ENCODE peak calls at places on chromosomes 4 and X, in eight cellular contexts. J is mesendoderm, Q is dorsolateral prefrontal cortex, X is WERI-Rb-1, N is cardiac muscle cell, T is AG04450, W is upper lobe of right lung, C is gastrocnemius medialis. I is an unnamed sample.

GRCh38 chr4:125321709-125322362 is 7.1 kb downstream of the FAT4 start:
- DNase-seq in T (no peak), X (no peak), Q (no peak), N (no peak), J (no peak), C (no peak), W (no peak), I (no peak)

GRCh38 chrX:16316336-16316735 is 149.1 kb downstream of the MAGEB17 start:
- DNase-seq in W (no peak), X (no peak), C (no peak), N (no peak), T (no peak), Q (no peak), J (no peak), I (no peak)

GRCh38 chr4:117596917-117597316 is 437.4 kb upstream of the NDST3 start:
- DNase-seq in X (no peak), W (no peak), N (no peak), T (no peak), J (no peak), Q (no peak), C (no peak), I (no peak)

GRCh38 chr4:151417164-151417571 is 8.2 kb downstream of the FHIP1A start:
- DNase-seq in W (no peak), X (no peak), Q (no peak), C (no peak), J (peak), T (no peak), N (no peak), I (no peak)

GRCh38 chrX:75278991-75279390 is 5.1 kb downstream of the UPRT start:
- DNase-seq in T (no peak), J (peak), X (no peak), Q (no peak), W (no peak), N (no peak), C (no peak), I (no peak)

GRCh38 chrX:57573754-57574153 is 18.1 kb upstream of the ZXDB start:
- DNase-seq in Q (no peak), T (no peak), X (no peak), W (no peak), C (no peak), N (peak), J (peak), I (no peak)

GRCh38 chr4:174292473-174292872 is 8.8 kb downstream of the CEP44 start:
- DNase-seq in N (no peak), T (no peak), X (no peak), Q (no peak), C (no peak), J (no peak), W (no peak), I (no peak)

GRCh38 chrX:37986893-37987292 is 19.5 kb upstream of the SYTL5 start:
- DNase-seq in Q (no peak), C (no peak), J (no peak), X (no peak), W (no peak), N (no peak), T (no peak), I (no peak)

GRCh38 chr4:186725422-186726149 is 1.9 kb upstream of the FAT1 start:
- DNase-seq in Q (peak), T (peak), C (no peak), X (no peak), N (peak), W (peak), J (peak), I (peak)

GRCh38 chrX:10055430-10055829 is 88.3 kb downstream of the CLDN34 start:
- DNase-seq in C (no peak), N (no peak), Q (no peak), J (no peak), W (no peak), T (no peak), X (no peak), I (no peak)

GRCh38 chr4:182647901-182648300 is 269.3 kb downstream of the DCTD start:
- DNase-seq in X (no peak), W (no peak), Q (no peak), T (no peak), J (peak), N (no peak), C (no peak), I (no peak)

GRCh38 chrX:65697915-65698796 is 30.7 kb downstream of the MSN start:
- DNase-seq in X (no peak), N (no peak), C (no peak), T (no peak), Q (no peak), W (peak), J (peak), I (peak)

GRCh38 chr4:7828011-7828720 is 111.5 kb downstream of the AFAP1 start:
- DNase-seq in Q (no peak), N (no peak), J (peak), C (peak), X (no peak), W (no peak), T (peak), I (peak)

GRCh38 chr4:33171873-33172550 is 2451.8 kb downstream of the PCDH7 start:
- DNase-seq in Q (no peak), C (no peak), T (no peak), J (no peak), W (no peak), X (no peak), N (no peak), I (no peak)

GRCh38 chr4:163755013-163755412 is 260.5 kb downstream of the TMA16 start:
- DNase-seq in N (no peak), Q (no peak), T (no peak), C (no peak), W (no peak), X (peak), J (peak), I (no peak)

GRCh38 chr4:99863-100262 is 24.4 kb upstream of the ZNF718 start:
- DNase-seq in Q (no peak), W (no peak), C (no peak), X (no peak), T (no peak), J (peak), N (no peak), I (no peak)

GRCh38 chr4:80989921-80990544 is 40.5 kb upstream of the BMP3 start:
- DNase-seq in X (peak), Q (no peak), W (no peak), J (peak), T (peak), C (no peak), N (peak), I (no peak)

GRCh38 chr4:83356899-83357661 is 22.4 kb upstream of the HPSE start:
- DNase-seq in X (no peak), C (no peak), W (no peak), Q (no peak), J (peak), T (peak), N (no peak), I (no peak)

GRCh38 chr4:107147864-107148263 is 111.8 kb upstream of the DKK2 start:
- DNase-seq in Q (no peak), T (no peak), X (no peak), C (no peak), J (no peak), N (no peak), W (no peak), I (no peak)

GRCh38 chrX:97215166-97215565 is 331.5 kb downstream of the RPA4 start:
- DNase-seq in Q (no peak), J (no peak), N (no peak), W (no peak), T (peak), X (no peak), C (no peak), I (no peak)

GRCh38 chr4:173211838-173212237 is 43.2 kb downstream of the GALNT7 start:
- DNase-seq in N (peak), J (peak), Q (no peak), C (no peak), T (no peak), X (no peak), W (no peak), I (no peak)

GRCh38 chrX:132226169-132226568 is 6.9 kb upstream of the RAP2C start:
- DNase-seq in Q (no peak), J (no peak), C (no peak), N (no peak), W (no peak), T (no peak), X (no peak), I (no peak)

GRCh38 chr4:146640459-146641061 is 1.9 kb downstream of the POU4F2 start:
- DNase-seq in T (no peak), C (no peak), J (no peak), X (no peak), Q (no peak), W (no peak), N (no peak), I (no peak)

GRCh38 chrX:107708762-107709161 is 66.8 kb downstream of the TSC22D3 start:
- DNase-seq in C (no peak), J (no peak), Q (no peak), W (no peak), T (peak), X (no peak), N (no peak), I (no peak)

GRCh38 chr4:81255524-81255923 is 40.5 kb upstream of the PRKG2 start:
- DNase-seq in X (no peak), C (no peak), N (no peak), J (no peak), T (peak), Q (no peak), W (no peak), I (no peak)

GRCh38 chrX:74923942-74924448 is 1.3 kb downstream of the NEXMIF start:
- DNase-seq in T (no peak), C (no peak), Q (peak), N (peak), X (no peak), J (peak), W (peak), I (no peak)

GRCh38 chr4:4502694-4503311 is 39.0 kb downstream of the STX18 start:
- DNase-seq in W (no peak), Q (no peak), J (peak), X (no peak), C (no peak), T (no peak), N (no peak), I (no peak)

GRCh38 chr4:24850669-24851068 is 55.3 kb downstream of the SOD3 start:
- DNase-seq in T (peak), J (peak), N (no peak), X (peak), Q (no peak), W (no peak), C (peak), I (peak)

GRCh38 chrX:1108451-1109445 is 103.7 kb downstream of the CRLF2 start:
- DNase-seq in N (peak), C (no peak), Q (no peak), W (peak), T (no peak), X (no peak), J (peak), I (no peak)

GRCh38 chrX:153956044-153956907 is 11.8 kb upstream of the RENBP start:
- DNase-seq in N (no peak), T (no peak), C (no peak), J (no peak), X (no peak), Q (no peak), W (no peak), I (peak)

GRCh38 chrX:129058405-129058804 is 464.9 kb downstream of the SMARCA1 start:
- DNase-seq in T (no peak), N (no peak), X (no peak), C (no peak), J (no peak), W (no peak), Q (no peak), I (no peak)

GRCh38 chr4:4651811-4652609 is 110.2 kb upstream of the STX18 start:
- DNase-seq in W (no peak), T (no peak), X (peak), N (no peak), C (no peak), J (peak), Q (no peak), I (no peak)

GRCh38 chrX:63657821-63658220 is 127.2 kb downstream of the ARHGEF9 start:
- DNase-seq in X (no peak), Q (no peak), T (peak), J (peak), W (peak), C (no peak), N (peak), I (peak)

GRCh38 chrX:148298737-148299136 is 201.7 kb upstream of the AFF2 start:
- DNase-seq in N (no peak), C (no peak), T (no peak), X (no peak), Q (no peak), W (no peak), J (no peak), I (no peak)

GRCh38 chr4:73693816-73694215 is 46.6 kb upstream of the CXCL8 start:
- DNase-seq in Q (no peak), J (no peak), W (no peak), C (no peak), X (no peak), T (no peak), N (no peak), I (no peak)

GRCh38 chr4:125735107-125735506 is 420.4 kb downstream of the FAT4 start:
- DNase-seq in X (no peak), C (no peak), Q (no peak), J (peak), W (no peak), T (peak), N (peak), I (peak)

GRCh38 chr4:81676552-81676951 is 204.8 kb upstream of the RASGEF1B start:
- DNase-seq in W (no peak), T (no peak), N (no peak), Q (no peak), X (no peak), J (no peak), C (no peak), I (no peak)

GRCh38 chr4:145734051-145734450 is 54.1 kb downstream of the C4orf51 start:
- DNase-seq in Q (no peak), C (no peak), J (peak), N (no peak), W (no peak), T (no peak), X (no peak), I (no peak)

GRCh38 chr4:6267573-6267972 is 2.1 kb upstream of the WFS1 start:
- DNase-seq in C (no peak), T (no peak), N (no peak), X (no peak), Q (no peak), J (no peak), W (no peak), I (no peak)

DNA sequence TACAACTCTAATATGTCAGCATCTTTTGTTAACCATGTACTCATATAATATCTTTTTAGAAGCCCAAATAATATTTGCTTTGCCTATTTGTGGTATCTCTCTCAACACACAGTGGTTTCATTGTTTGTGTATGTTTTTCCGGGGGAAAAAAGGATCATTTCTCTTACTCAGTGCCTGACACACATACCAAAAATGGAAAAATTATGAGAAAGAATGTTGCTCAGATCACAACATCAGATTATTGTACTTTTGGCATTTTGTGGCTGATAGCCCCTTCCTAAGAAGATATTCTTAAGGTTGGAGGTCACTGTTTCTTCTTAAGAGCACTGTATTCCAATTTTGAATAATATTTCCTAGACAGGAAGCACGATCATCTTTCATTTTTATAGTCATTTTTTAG is 93.6 kb downstream of the PDLIM5 start:
- DNase-seq in W (no peak), Q (no peak), X (no peak), C (no peak), T (no peak), N (no peak), J (no peak), I (no peak)
- H3K27ac ChIP-seq in W (no peak), Q (no peak), X (no peak), C (peak), T (no peak), N (peak), J (no peak), I (peak)

GRCh38 chr4:54064317-54065275 is at the start of gene CHIC2:
- DNase-seq in J (peak), N (peak), X (peak), W (peak), C (peak), T (peak), Q (peak), I (peak)

GRCh38 chr4:54062392-54062791 is 2.0 kb downstream of the CHIC2 start:
- DNase-seq in J (no peak), X (no peak), T (no peak), W (no peak), N (no peak), Q (no peak), C (no peak), I (no peak)

GRCh38 chr4:54061873-54062272 is 2.5 kb downstream of the CHIC2 start:
- DNase-seq in W (no peak), X (no peak), Q (no peak), C (no peak), J (no peak), N (no peak), T (no peak), I (no peak)

GRCh38 chr4:54063737-54064316 is 578 bp downstream of the CHIC2 start:
- DNase-seq in W (peak), Q (no peak), C (no peak), N (peak), X (peak), T (no peak), J (peak), I (peak)

DNA sequence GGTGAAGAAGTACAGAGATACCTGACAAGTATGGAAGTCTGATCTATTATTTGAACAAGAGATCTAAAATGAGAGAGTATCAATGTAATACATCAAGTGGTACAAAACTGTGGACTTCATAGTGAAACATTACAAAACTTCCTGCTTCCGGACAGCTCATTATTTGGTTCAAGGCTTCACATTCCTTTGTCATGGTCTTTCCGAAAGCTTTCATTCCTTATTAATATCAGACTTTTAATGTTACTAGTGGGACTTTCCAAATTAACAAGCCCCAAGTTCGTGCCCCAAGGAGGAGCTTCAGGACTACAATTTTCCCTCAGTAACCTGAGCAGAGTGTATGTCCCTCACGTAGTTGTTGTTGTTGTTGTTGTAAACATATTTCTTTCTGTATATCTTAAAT is 1.2 kb downstream of the CHIC2 start:
- DNase-seq in T (no peak), J (no peak), W (no peak), C (no peak), X (no peak), N (no peak), Q (no peak), I (no peak)
- H3K27ac ChIP-seq in T (peak), J (no peak), W (peak), C (peak), X (no peak), N (peak), Q (peak), I (peak)

GRCh38 chr4:88818650-88819470 is 121.2 kb upstream of the NAP1L5 start:
- DNase-seq in Q (peak), J (peak), C (no peak), T (peak), N (peak), X (peak), W (no peak), I (peak)

GRCh38 chr4:88822034-88822433 is 124.4 kb upstream of the NAP1L5 start:
- DNase-seq in Q (no peak), C (no peak), J (no peak), W (no peak), N (no peak), X (no peak), T (no peak), I (no peak)

GRCh38 chr4:88823058-88823919 is 125.7 kb upstream of the NAP1L5 start:
- DNase-seq in C (peak), J (peak), Q (peak), X (peak), N (peak), W (peak), T (peak), I (peak)

GRCh38 chr4:88817740-88818139 is 120.1 kb upstream of the NAP1L5 start:
- DNase-seq in C (no peak), Q (no peak), N (no peak), J (no peak), W (no peak), X (no peak), T (no peak), I (no peak)

GRCh38 chr4:88820723-88821368 is 123.2 kb upstream of the NAP1L5 start:
- DNase-seq in T (no peak), Q (no peak), W (no peak), X (no peak), N (no peak), C (no peak), J (no peak), I (no peak)
- H3K27ac ChIP-seq in T (no peak), Q (peak), W (peak), X (no peak), N (peak), C (peak), J (no peak), I (peak)

GRCh38 chr4:166913926-166914325 is 320.4 kb downstream of the SPOCK3 start:
- DNase-seq in C (no peak), J (no peak), T (no peak), N (no peak), W (no peak), X (no peak), Q (no peak), I (no peak)
- H3K27ac ChIP-seq in C (no peak), J (no peak), T (no peak), N (no peak), W (no peak), X (no peak), Q (peak), I (no peak)

DNA sequence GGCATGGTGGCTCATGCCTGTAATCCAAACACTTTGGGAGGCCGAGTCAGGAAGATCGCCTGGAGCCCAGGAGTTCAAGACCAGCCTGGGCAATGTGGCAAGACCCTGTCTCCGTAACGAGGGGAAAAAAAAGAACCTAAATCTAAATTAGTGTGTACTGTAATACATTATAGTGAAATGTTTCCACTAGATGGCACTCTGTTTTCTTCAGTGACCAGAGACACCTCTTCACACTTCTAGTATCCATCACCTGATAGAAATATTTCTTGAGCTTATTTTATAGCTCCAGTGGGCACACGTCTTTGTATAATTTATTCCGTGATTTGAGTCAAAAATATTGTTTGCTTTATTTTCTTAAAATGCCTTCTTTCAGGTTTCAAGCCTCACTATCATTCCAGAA is 600.9 kb upstream of the DIPK2B start:
- DNase-seq in N (peak), Q (no peak), C (no peak), J (no peak), W (no peak), T (no peak), X (no peak), I (no peak)
- H3K27ac ChIP-seq in N (no peak), Q (no peak), C (no peak), J (no peak), W (no peak), T (no peak), X (no peak), I (no peak)